ENCODE peak calls at places on chromosomes 3 and 15, in six cellular contexts. K is PC-9, A is uterus, M is ovary, P is body of pancreas, W is psoas muscle. U is an unnamed sample.

GRCh38 chr3:53671192-53672021 is 174.8 kb downstream of the CHDH start:
- DNase-seq in K (no peak), A (no peak), W (no peak), P (no peak), M (no peak), U (no peak)

GRCh38 chr3:42139740-42140453 is 48.7 kb downstream of the TRAK1 start:
- DNase-seq in A (no peak), P (no peak), K (no peak), M (no peak), W (no peak), U (no peak)

GRCh38 chr3:11445883-11446282 is 173.7 kb downstream of the ATG7 start:
- DNase-seq in K (no peak), P (no peak), M (peak; percentile 35), W (no peak), A (no peak), U (no peak)

GRCh38 chr15:60972301-60972700 is 256.8 kb downstream of the RORA start:
- DNase-seq in W (no peak), A (no peak), P (no peak), M (no peak), K (no peak), U (no peak)

GRCh38 chr3:184544513-184544861 is 17.1 kb upstream of the EPHB3 start:
- DNase-seq in A (no peak), M (no peak), W (no peak), P (no peak), K (no peak), U (no peak)

GRCh38 chr3:165643433-165643824 is 193.8 kb downstream of the BCHE start:
- DNase-seq in A (no peak), K (peak; percentile 73), W (no peak), M (no peak), P (no peak), U (no peak)

GRCh38 chr3:190886945-190887344 is 24.5 kb upstream of the GMNC start:
- DNase-seq in M (no peak), K (no peak), W (no peak), A (no peak), P (no peak), U (no peak)

GRCh38 chr3:61617041-61617440 is 55.7 kb downstream of the PTPRG start:
- DNase-seq in P (no peak), M (no peak), K (no peak), A (no peak), W (no peak), U (no peak)

GRCh38 chr3:146640361-146640760 is 35.2 kb upstream of the PLSCR5 start:
- DNase-seq in P (no peak), A (no peak), K (no peak), W (no peak), M (no peak), U (no peak)

GRCh38 chr3:183664913-183665381 is 29.5 kb downstream of the KLHL24 start:
- DNase-seq in K (no peak), A (no peak), P (no peak), M (no peak), W (no peak), U (peak; percentile 41)

GRCh38 chr15:72967836-72968530 is 84.3 kb upstream of the NEO1 start:
- DNase-seq in K (no peak), A (no peak), P (no peak), M (no peak), W (no peak), U (no peak)

GRCh38 chr3:63800097-63800496 is 19.0 kb upstream of the C3orf49 start:
- DNase-seq in K (no peak), M (no peak), A (no peak), W (no peak), P (no peak), U (no peak)

GRCh38 chr3:52721742-52722033 is 15.8 kb downstream of the SPCS1 start:
- DNase-seq in W (no peak), M (no peak), A (no peak), K (no peak), P (no peak), U (no peak)

GRCh38 chr3:125057186-125057850 is 1.5 kb upstream of the HEG1 start:
- DNase-seq in W (no peak), A (peak; percentile 71), K (peak; percentile 64), M (no peak), P (no peak), U (no peak)

GRCh38 chr3:182241196-182241776 is 529.6 kb downstream of the SOX2 start:
- DNase-seq in A (no peak), M (no peak), P (no peak), K (peak; percentile 6), W (no peak), U (no peak)
- H3K4me3 ChIP-seq in A (no peak overlapping the region), M (no peak overlapping the region), P (no peak overlapping the region), K (no peak overlapping the region), W (no peak overlapping the region), U (no peak overlapping the region)

DNA sequence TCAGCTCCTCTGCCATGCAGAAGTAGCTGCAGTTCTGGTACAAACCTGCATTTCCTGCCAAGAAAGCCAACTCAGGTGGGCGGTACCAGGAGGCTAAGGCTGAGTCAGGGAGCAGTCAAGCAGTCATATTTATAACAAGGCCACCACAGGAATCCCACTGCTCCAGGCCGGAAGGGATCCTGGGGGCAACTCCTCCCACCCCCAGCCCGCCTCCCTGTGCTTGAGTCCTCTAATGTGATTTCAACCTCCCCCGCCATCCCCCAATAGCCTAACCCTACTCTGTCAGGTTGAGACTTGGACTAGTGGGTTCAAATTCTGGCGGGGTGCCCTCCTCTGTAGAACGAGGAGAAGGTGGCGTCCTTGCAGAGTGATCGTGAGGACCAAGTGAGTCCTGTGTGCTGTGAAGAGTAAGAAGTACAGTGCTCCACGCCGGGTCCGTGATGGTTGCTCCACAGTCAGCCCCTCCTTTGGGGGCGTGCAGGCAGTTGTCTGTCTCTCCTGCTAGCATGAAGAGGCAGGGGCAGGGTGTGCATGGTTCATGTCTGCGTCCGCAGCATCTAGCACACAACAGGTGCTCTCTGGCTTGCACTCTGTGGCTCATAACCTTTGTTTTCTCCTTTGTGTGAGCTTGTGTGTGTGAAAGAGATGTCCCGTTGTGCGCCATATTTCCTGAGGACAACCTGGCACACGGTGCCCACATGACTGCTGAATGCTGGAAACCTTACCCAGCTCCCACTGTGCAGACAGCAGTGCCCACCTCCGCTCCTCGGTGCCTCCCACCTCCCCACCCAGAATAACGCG is 78.3 kb downstream of the SMAD6 start:
- DNase-seq in W (peak; percentile 25), M (no peak), P (no peak), A (peak; percentile 54), K (no peak), U (no peak)
- H3K27ac ChIP-seq in W (no peak overlapping the region), M (no peak overlapping the region), P (peak overlapping the region; percentile 47), A (peak overlapping the region; percentile 59), K (no peak overlapping the region), U (peak overlapping the region; percentile 86)

DNA sequence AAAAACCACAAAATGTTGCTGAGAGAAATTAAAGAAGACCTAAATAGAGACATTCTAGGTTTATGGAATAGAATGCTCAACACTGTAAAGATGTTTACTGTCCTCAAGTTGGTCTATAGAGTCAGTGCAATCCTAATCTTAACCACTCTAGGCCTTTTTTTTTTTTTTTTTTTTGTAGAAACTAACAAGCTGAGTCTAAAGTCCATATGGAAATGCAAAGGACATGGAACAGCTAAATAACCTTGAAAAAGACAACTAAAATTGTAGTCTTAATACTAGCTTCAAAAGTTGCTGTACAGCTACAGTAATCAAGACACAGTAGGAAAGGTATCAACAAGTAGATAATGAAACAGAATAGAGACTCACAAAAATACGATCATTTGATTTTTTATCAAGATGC is 32.9 kb downstream of the CDV3 start:
- DNase-seq in A (no peak), P (no peak), M (no peak), W (no peak), K (no peak), U (no peak)
- H3K36me3 ChIP-seq in A (no peaks in the 10 kb centered on the region), P (no peaks in the 10 kb centered on the region), M (no peaks in the 10 kb centered on the region), W (peaks cover 49% of the 10 kb centered on the region), K (peaks cover 16% of the 10 kb centered on the region), U (peaks cover 44% of the 10 kb centered on the region)

GRCh38 chr3:133093366-133093765 is 55.2 kb downstream of the TMEM108 start:
- DNase-seq in W (no peak), P (no peak), K (no peak), A (no peak), M (no peak), U (no peak)
- H3K4me3 ChIP-seq in W (no peak overlapping the region), P (no peak overlapping the region), K (no peak overlapping the region), A (no peak overlapping the region), M (no peak overlapping the region), U (no peak overlapping the region)

DNA sequence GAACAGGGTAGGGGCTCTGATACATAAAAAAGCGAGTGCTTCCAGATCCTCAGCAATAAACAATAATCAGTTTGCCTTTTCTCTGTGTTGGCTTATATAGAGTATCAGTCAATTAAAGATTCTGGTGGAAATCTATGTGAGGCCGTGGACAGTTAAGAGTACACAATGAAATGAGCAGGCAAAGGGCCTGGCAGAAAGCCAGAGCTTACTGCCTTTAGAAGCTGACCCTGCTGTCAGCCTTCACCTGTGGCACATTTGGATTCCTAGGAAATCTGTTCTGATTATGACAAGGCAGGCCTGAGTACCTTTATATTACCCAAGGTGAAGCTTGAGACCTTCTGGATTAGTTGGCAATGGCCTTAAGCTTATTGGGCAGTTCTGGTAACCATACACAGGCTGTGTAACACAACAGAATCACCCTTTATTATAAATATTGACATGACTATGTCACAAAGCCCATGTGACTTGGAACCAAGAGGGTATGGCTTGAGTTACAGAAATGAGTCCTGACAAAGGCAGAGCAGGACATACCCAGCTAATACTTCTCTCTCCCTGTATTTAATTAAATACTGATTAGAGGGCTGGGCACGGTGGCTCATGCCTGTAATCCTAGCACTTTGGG is 43.2 kb downstream of the NBEAL2 start:
- DNase-seq in P (no peak), A (no peak), K (no peak), M (no peak), W (no peak), U (no peak)
- H3K27ac ChIP-seq in P (peak overlapping the region; percentile 44), A (no peak overlapping the region), K (no peak overlapping the region), M (no peak overlapping the region), W (peak overlapping the region; percentile 76), U (no peak overlapping the region)

GRCh38 chr3:12603969-12604368 is 47.1 kb downstream of the MKRN2 start:
- DNase-seq in W (no peak), M (no peak), P (no peak), A (no peak), K (no peak), U (no peak)
- H3K36me3 ChIP-seq in W (peaks cover 99% of the 10 kb centered on the region), M (no peaks in the 10 kb centered on the region), P (peaks cover 5% of the 10 kb centered on the region), A (no peaks in the 10 kb centered on the region), K (peaks cover 27% of the 10 kb centered on the region), U (peaks cover 32% of the 10 kb centered on the region)

U was measured in Panc1.